ENCODE peak calls at places on chromosomes 4 and X, in six cellular contexts. J is NCI-H1436, B is fibroblast of pulmonary artery, Q is Daoy, X is OCI-LY7, S is cerebellar nuclear complex. V is an unnamed sample.

GRCh38 chrX:48958635-48959094 is 1.3 kb upstream of the OTUD5 start:
- DNase-seq in B (peak), Q (peak), J (no peak), X (no peak), S (no peak), V (peak)

GRCh38 chrX:9166566-9166909 is 132.6 kb upstream of the FAM9B start:
- DNase-seq in Q (no peak), X (no peak), B (no peak), J (no peak), S (no peak), V (peak)

GRCh38 chr4:128159967-128160366 is 98.9 kb downstream of the LARP1B start:
- DNase-seq in S (no peak), Q (no peak), J (no peak), B (peak), X (no peak), V (no peak)

GRCh38 chr4:96354036-96354712 is 514.3 kb downstream of the PDHA2 start:
- DNase-seq in S (no peak), X (no peak), J (no peak), Q (no peak), B (peak), V (no peak)

GRCh38 chrX:40300286-40300890 is 202.6 kb upstream of the BCOR start:
- DNase-seq in J (no peak), X (no peak), B (no peak), S (no peak), Q (no peak), V (no peak)

GRCh38 chr4:174156239-174156826 is 127.1 kb downstream of the FBXO8 start:
- DNase-seq in B (peak), J (no peak), Q (peak), X (peak), S (no peak), V (peak)

GRCh38 chr4:69058410-69059059 is 37.7 kb upstream of the UGT2B7 start:
- DNase-seq in J (no peak), Q (no peak), B (no peak), X (no peak), S (no peak), V (no peak)

GRCh38 chr4:15847746-15848145 is 69.6 kb downstream of the CD38 start:
- DNase-seq in S (no peak), J (no peak), Q (no peak), B (no peak), X (no peak), V (no peak)

GRCh38 chr4:5385741-5386251 is 322.6 kb downstream of the EVC2 start:
- DNase-seq in S (no peak), B (no peak), J (no peak), X (no peak), Q (no peak), V (no peak)

GRCh38 chrX:4622768-4623167 is 909.3 kb upstream of the PRKX start:
- DNase-seq in Q (no peak), S (no peak), J (no peak), X (no peak), B (no peak), V (no peak)

GRCh38 chr4:1982124-1983052 is 26.4 kb downstream of the NELFA start:
- DNase-seq in Q (no peak), B (no peak), J (no peak), X (no peak), S (no peak), V (no peak)

GRCh38 chr4:140130677-140131076 is 23.3 kb downstream of the MAML3 start:
- DNase-seq in J (no peak), Q (no peak), X (no peak), B (peak), S (no peak), V (peak)

GRCh38 chrX:78035061-78035460 is 65.6 kb upstream of the PGAM4 start:
- DNase-seq in B (no peak), Q (no peak), S (no peak), X (no peak), J (no peak), V (no peak)

GRCh38 chr4:176838611-176839411 is 46.1 kb upstream of the VEGFC start:
- DNase-seq in S (no peak), B (peak), X (no peak), J (no peak), Q (peak), V (no peak)

GRCh38 chr4:2094545-2094944 is 35.4 kb downstream of the NAT8L start:
- DNase-seq in B (no peak), Q (no peak), X (no peak), J (no peak), S (no peak), V (no peak)

GRCh38 chr4:87949961-87950360 is 25.6 kb upstream of the SPP1 start:
- DNase-seq in S (no peak), X (no peak), J (no peak), B (peak), Q (peak), V (peak)

GRCh38 chrX:81202989-81203388 is 1.1 kb downstream of the SH3BGRL start:
- DNase-seq in Q (no peak), B (no peak), S (no peak), J (no peak), X (no peak), V (no peak)

GRCh38 chr4:55312491-55313101 is 33.4 kb upstream of the SRD5A3 start:
- DNase-seq in Q (peak), J (no peak), B (peak), S (no peak), X (peak), V (peak)

GRCh38 chr4:108492816-108493595 is 127.4 kb upstream of the RPL34 start:
- DNase-seq in S (no peak), B (no peak), X (peak), Q (peak), J (no peak), V (no peak)

GRCh38 chr4:180909279-180909678 is 1333.9 kb upstream of the TENM3 start:
- DNase-seq in X (peak), S (no peak), J (no peak), B (no peak), Q (peak), V (peak)

GRCh38 chr4:48331577-48332340 is 9.6 kb upstream of the SLAIN2 start:
- DNase-seq in Q (peak), S (no peak), X (no peak), B (peak), J (no peak), V (no peak)

GRCh38 chrX:23403849-23404248 is 69.2 kb downstream of the PTCHD1 start:
- DNase-seq in X (peak), Q (peak), B (no peak), S (peak), J (no peak), V (peak)

GRCh38 chr4:119835511-119835910 is 206.9 kb upstream of the PDE5A start:
- DNase-seq in S (no peak), X (no peak), B (peak), Q (no peak), J (no peak), V (no peak)

V was measured in HT-29.